ENCODE peak calls at places on chromosomes 12 and 14, in five cellular contexts. J, F, Q, A and U are unnamed samples.
A peak's percentile ranks its signal among the peaks of the same experiment; 100 is the strongest.

GRCh38 chr12:69575346-69575745 is 9.9 kb upstream of the CCT2 start:
- DNase-seq in J (no peak), F (no peak), Q (no peak), A (no peak), U (no peak)

GRCh38 chr12:50057000-50057841 is at the start of gene ASIC1:
- DNase-seq in J (peak; percentile 73), F (peak; percentile 88), Q (peak; percentile 43), A (peak; percentile 76), U (peak; percentile 65)

GRCh38 chr12:86006727-86007126 is 132.6 kb downstream of the NTS start:
- DNase-seq in J (no peak), F (no peak), Q (no peak), A (no peak), U (no peak)

GRCh38 chr14:67172520-67172919 is 16.7 kb upstream of the GARIN2 start:
- DNase-seq in J (no peak), F (no peak), Q (no peak), A (no peak), U (no peak)

GRCh38 chr14:77790566-77791224 is 9.2 kb upstream of the ADCK1 start:
- DNase-seq in J (no peak), F (no peak), Q (no peak), A (no peak), U (no peak)

GRCh38 chr14:30874120-30874998 is at the start of gene COCH:
- DNase-seq in J (no peak), F (no peak), Q (no peak), A (peak; percentile 34), U (peak; percentile 50)

GRCh38 chr12:75751769-75752471 is 240.5 kb upstream of the KRR1 start:
- DNase-seq in J (no peak), F (no peak), Q (no peak), A (no peak), U (no peak)

GRCh38 chr12:94636462-94637085 is 13.8 kb downstream of the TMCC3 start:
- DNase-seq in J (no peak), F (no peak), Q (no peak), A (no peak), U (no peak)

GRCh38 chr12:49984960-49985359 is 12.2 kb downstream of the AQP6 start:
- DNase-seq in J (no peak), F (no peak), Q (no peak), A (no peak), U (no peak)

GRCh38 chr12:22042981-22043669 is 2.9 kb upstream of the CMAS start:
- DNase-seq in J (peak; percentile 21), F (no peak), Q (no peak), A (no peak), U (no peak)

GRCh38 chr12:103964805-103965204 is 867 bp upstream of the TDG start:
- DNase-seq in J (no peak), F (no peak), Q (no peak), A (no peak), U (no peak)

GRCh38 chr12:24361860-24362581 is 412.6 kb upstream of the SOX5 start:
- DNase-seq in J (no peak), F (no peak), Q (no peak), A (no peak), U (no peak)

GRCh38 chr14:24139272-24139934 is 2.0 kb downstream of the EMC9 start:
- DNase-seq in J (no peak), F (no peak), Q (no peak), A (no peak), U (no peak)

GRCh38 chr12:131818821-131819585 is 9.2 kb upstream of the MMP17 start:
- DNase-seq in J (no peak), F (no peak), Q (peak; percentile 71), A (no peak), U (no peak)

GRCh38 chr12:106831699-106832098 is 57.2 kb downstream of the RIC8B start:
- DNase-seq in J (peak; percentile 44), F (no peak), Q (no peak), A (no peak), U (no peak)

GRCh38 chr12:2395352-2395977 is 342.7 kb downstream of the CACNA1C start:
- DNase-seq in J (peak; percentile 56), F (no peak), Q (peak; percentile 15), A (peak; percentile 52), U (peak; percentile 36)

GRCh38 chr12:38772427-38772826 is 133.0 kb downstream of the CPNE8 start:
- DNase-seq in J (no peak), F (no peak), Q (no peak), A (no peak), U (no peak)
- TF ChIP-seq POLR2A in J (no peak), F (no peak), Q (no peak), A (no peak), U (no peak)

GRCh38 chr12:11761869-11762567 is 112.5 kb downstream of the ETV6 start:
- DNase-seq in J (no peak), F (no peak), Q (no peak), A (no peak), U (no peak)

GRCh38 chr12:11758087-11758837 is 108.8 kb downstream of the ETV6 start:
- DNase-seq in J (peak; percentile 32), F (no peak), Q (no peak), A (peak; percentile 51), U (no peak)

GRCh38 chr12:11758838-11759509 is 109.5 kb downstream of the ETV6 start:
- DNase-seq in J (peak; percentile 49), F (no peak), Q (no peak), A (peak; percentile 68), U (no peak)

GRCh38 chr12:11757531-11757930 is 108.1 kb downstream of the ETV6 start:
- DNase-seq in J (no peak), F (no peak), Q (no peak), A (no peak), U (no peak)

DNA sequence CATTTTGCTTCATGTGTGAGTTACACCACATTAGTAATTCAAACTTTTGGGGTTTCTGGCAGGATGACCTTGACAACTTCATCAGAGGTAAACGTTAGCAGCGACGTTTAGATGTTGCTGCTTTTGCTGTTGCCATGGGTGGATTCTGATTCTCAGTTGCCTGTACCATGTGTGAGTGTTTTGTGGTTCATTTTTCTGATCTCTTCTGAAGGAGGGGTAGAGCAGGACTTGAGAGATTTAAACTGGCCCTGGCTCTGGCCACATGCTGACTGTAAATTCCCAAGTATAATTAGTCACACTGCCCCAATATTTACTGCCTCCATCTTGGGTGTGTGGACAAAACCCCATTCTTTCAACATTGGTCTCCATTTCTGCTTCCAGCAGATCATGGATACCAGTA is 110.4 kb downstream of the ETV6 start:
- DNase-seq in J (no peak), F (no peak), Q (no peak), A (no peak), U (no peak)
- TF ChIP-seq POLR2A in J (no peak), F (no peak), Q (no peak), A (no peak), U (no peak)

DNA sequence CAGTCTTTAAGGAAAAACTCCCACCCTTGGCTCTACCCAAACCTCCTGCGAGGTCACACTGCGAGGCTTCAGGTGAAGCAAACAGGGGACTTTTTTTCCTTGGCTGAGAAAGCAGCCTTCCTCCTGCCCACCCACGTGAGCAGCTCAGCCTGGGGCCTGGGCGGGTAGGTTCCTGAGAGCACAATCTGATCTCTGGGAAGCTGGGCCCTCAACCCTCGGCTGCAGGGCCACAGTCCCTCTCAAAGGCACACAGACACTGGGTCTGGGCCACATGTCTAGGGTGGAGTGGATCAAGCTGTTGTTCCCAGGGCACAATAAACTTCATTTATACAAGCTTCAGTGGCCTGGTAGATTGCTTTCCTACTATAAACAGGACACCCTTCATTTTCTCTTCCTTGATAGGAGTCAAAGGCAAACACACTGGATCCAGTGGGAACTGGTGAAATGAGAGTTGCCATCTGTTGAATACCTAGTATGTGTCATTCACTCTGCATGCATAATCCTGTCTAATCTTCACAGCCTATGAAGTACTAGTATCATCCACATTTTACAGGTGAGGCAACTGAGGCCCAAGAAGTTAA is 41.3 kb upstream of the PNMA1 start:
- DNase-seq in J (no peak), F (peak; percentile 84), Q (no peak), A (no peak), U (peak; percentile 55)
- TF ChIP-seq POLR2A in J (no peak), F (peak; percentile 5), Q (no peak), A (no peak), U (no peak)

GRCh38 chr14:105480807-105481801 is 5.6 kb upstream of the CRIP1 start:
- DNase-seq in J (peak; percentile 89), F (peak; percentile 94), Q (peak; percentile 96), A (peak; percentile 92), U (peak; percentile 91)
- TF ChIP-seq POLR2A in J (no peak), F (no peak), Q (peak; percentile 34), A (no peak), U (no peak)

DNA sequence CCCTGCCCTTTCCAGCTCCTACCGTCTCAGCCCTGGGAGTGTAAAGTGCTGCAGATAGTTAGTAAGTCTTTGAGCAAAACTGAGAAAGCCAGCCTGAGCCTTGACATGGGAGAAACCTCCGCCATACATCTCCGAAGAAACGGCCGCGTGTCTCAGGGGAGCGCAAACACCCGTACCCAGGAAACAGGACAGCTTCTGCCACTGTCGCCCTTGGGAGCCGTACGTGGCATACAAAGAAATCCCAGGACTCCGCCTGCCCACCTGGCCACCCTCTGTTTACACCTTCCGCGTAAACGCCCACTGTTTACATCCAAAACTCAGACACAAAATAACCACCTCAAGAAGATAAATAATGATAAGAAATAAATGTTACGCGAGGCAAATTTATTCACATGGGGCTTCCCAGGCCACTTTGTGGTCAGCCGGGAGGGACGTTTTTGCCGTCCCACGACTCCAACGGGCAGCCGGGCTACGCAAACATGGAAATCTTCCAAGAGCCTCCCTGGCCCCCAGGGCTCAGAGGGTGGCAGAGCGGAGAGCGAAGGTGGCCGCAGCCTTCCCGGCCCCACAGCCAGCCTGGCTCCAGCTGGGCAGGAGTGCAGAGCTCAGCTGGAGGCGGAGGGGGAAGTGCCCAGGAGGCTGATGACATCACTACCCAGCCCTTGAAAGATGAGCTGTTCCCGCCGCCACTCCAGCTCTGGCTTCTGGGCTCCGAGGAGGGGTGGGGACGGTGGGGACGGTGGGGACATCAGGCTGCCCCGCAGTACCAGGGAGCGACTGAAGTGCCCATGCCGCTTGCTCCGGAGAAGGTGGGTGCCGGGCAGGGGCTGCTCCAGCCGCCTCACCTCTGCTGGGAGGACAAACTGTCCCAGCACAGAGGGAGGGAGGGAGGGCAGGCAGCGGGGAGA is at the start of gene BDKRB2:
- DNase-seq in J (peak; percentile 76), F (peak; percentile 91), Q (peak; percentile 74), A (peak; percentile 39), U (peak; percentile 72)
- TF ChIP-seq POLR2A in J (peak; percentile 48), F (peak; percentile 87), Q (peak; percentile 33), A (no peak), U (no peak)

DNA sequence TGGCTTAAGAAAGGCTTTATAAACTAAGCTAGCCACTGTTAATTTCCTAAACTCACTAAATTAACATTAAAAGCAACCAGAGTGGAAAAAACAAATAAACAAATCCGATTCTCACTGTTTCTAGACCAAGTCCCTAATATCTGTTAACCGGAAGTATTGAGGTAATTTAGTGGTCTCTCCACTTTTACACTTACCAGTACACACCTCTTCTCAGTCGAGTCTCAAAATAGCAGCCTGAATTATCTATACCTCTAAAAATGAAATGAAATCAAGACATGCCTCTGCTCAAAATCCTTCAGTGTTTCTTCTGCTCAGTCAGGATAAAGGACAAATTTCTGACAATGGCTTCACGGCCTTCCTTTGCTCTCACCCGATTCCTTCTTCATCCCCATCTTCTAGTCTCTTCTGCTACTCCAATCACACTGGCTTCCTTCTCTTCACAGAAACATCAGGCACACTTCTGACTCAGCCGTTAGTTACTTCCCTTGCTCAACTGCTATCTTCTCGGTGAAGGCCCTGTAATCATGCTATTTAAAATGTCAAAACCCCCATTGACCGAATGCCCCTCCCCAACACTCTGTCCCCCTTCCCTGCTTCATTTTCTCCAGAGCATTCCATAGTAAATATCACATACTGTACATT is 161.3 kb downstream of the KITLG start:
- DNase-seq in J (no peak), F (no peak), Q (no peak), A (no peak), U (no peak)
- TF ChIP-seq POLR2A in J (no peak), F (no peak), Q (no peak), A (no peak), U (no peak)